ENCODE peak calls at places on chromosome 17, in ten cellular contexts. X is H9, N is upper lobe of left lung, K is AG09309, R is AG09319, Y is K562, H is fibroblast of lung, S is tibial nerve, M is AG04450, P is progenitor cell of endocrine pancreas. E is an unnamed sample.

GRCh38 chr17:27846042-27846655 is 45.8 kb upstream of the NOS2 start:
- DNase-seq in P (no peak), R (no peak), M (no peak), X (no peak), K (no peak), H (no peak), Y (no peak), S (no peak), N (peak), E (no peak)

GRCh38 chr17:49951362-49952080 is 17.5 kb upstream of the DLX4 start:
- DNase-seq in Y (no peak), S (no peak), K (no peak), R (no peak), P (no peak), N (no peak), X (no peak), M (no peak), H (no peak), E (no peak)

GRCh38 chr17:79011451-79012147 is 2.0 kb upstream of the CANT1 start:
- DNase-seq in X (no peak), S (no peak), Y (no peak), M (no peak), K (no peak), N (no peak), P (no peak), R (peak), H (peak), E (peak)

GRCh38 chr17:80460286-80460881 is 16.0 kb downstream of the NPTX1 start:
- DNase-seq in N (no peak), S (no peak), H (no peak), R (no peak), M (no peak), X (no peak), Y (no peak), K (no peak), P (no peak), E (no peak)

GRCh38 chr17:75404223-75404738 is 1.2 kb downstream of the GRB2 start:
- DNase-seq in M (no peak), R (peak), X (peak), Y (peak), P (peak), S (peak), N (peak), K (no peak), H (peak), E (peak)

GRCh38 chr17:27526603-27527002 is 70.4 kb downstream of the KSR1 start:
- DNase-seq in K (no peak), H (peak), P (no peak), S (no peak), N (peak), M (no peak), X (peak), R (no peak), Y (peak), E (peak)

GRCh38 chr17:37737081-37737480 is 7.8 kb downstream of the HNF1B start:
- DNase-seq in K (no peak), Y (no peak), P (no peak), H (no peak), X (no peak), R (no peak), N (no peak), M (no peak), S (no peak), E (no peak)

GRCh38 chr17:14318109-14318905 is 17.4 kb downstream of the HS3ST3B1 start:
- DNase-seq in P (no peak), M (no peak), S (no peak), X (no peak), K (no peak), H (no peak), R (no peak), N (no peak), Y (no peak), E (no peak)

GRCh38 chr17:71237903-71238538 is 882.8 kb upstream of the SOX9 start:
- DNase-seq in N (no peak), K (peak), S (no peak), R (peak), X (no peak), Y (no peak), M (no peak), H (peak), P (no peak), E (peak)

GRCh38 chr17:22518185-22518584 is 825.9 kb downstream of the KCNJ18 start:
- DNase-seq in Y (no peak), S (no peak), P (no peak), M (no peak), K (no peak), H (no peak), R (no peak), N (no peak), X (no peak), E (no peak)

GRCh38 chr17:64281962-64282752 is 19.1 kb upstream of the TEX2 start:
- DNase-seq in H (peak), Y (peak), X (peak), S (no peak), R (peak), K (no peak), M (peak), N (peak), P (peak), E (peak)

GRCh38 chr17:307295-307691 is 45.3 kb downstream of the RPH3AL start:
- DNase-seq in N (no peak), Y (no peak), P (no peak), K (no peak), R (no peak), M (no peak), X (no peak), S (no peak), H (no peak), E (no peak)

GRCh38 chr17:14594690-14595089 is 293.8 kb downstream of the HS3ST3B1 start:
- DNase-seq in Y (no peak), R (no peak), S (no peak), X (no peak), P (no peak), H (no peak), K (no peak), M (no peak), N (no peak), E (no peak)

GRCh38 chr17:36534117-36534880 is at the start of gene MYO19:
- DNase-seq in P (peak), S (peak), N (peak), R (no peak), M (no peak), K (no peak), Y (peak), H (peak), X (peak), E (peak)

GRCh38 chr17:58492238-58493121 is 4.3 kb upstream of the HSF5 start:
- DNase-seq in N (no peak), S (no peak), R (no peak), M (no peak), K (no peak), X (no peak), Y (peak), P (no peak), H (no peak), E (no peak)

GRCh38 chr17:63702223-63702577 is 2.3 kb upstream of the LIMD2 start:
- DNase-seq in P (no peak), X (no peak), R (no peak), N (peak), Y (no peak), H (no peak), M (no peak), K (no peak), S (no peak), E (no peak)

GRCh38 chr17:7855643-7856080 is 796 bp downstream of the TMEM88 start:
- DNase-seq in N (no peak), R (no peak), P (no peak), Y (no peak), M (no peak), H (no peak), S (peak), K (no peak), X (no peak), E (no peak)

GRCh38 chr17:7857724-7858486 is at the start of gene CYB5D1:
- DNase-seq in H (peak), N (peak), S (peak), M (peak), Y (peak), X (peak), R (peak), P (no peak), K (peak), E (peak)

GRCh38 chr17:7858487-7858832 is 657 bp downstream of the CYB5D1 start:
- DNase-seq in N (peak), Y (peak), H (peak), P (no peak), R (no peak), K (no peak), S (no peak), M (no peak), X (peak), E (peak)

GRCh38 chr17:7856081-7856791 is 1.1 kb downstream of the NAA38 start:
- DNase-seq in X (peak), M (no peak), K (no peak), H (peak), Y (peak), P (no peak), R (no peak), S (peak), N (no peak), E (no peak)

DNA sequence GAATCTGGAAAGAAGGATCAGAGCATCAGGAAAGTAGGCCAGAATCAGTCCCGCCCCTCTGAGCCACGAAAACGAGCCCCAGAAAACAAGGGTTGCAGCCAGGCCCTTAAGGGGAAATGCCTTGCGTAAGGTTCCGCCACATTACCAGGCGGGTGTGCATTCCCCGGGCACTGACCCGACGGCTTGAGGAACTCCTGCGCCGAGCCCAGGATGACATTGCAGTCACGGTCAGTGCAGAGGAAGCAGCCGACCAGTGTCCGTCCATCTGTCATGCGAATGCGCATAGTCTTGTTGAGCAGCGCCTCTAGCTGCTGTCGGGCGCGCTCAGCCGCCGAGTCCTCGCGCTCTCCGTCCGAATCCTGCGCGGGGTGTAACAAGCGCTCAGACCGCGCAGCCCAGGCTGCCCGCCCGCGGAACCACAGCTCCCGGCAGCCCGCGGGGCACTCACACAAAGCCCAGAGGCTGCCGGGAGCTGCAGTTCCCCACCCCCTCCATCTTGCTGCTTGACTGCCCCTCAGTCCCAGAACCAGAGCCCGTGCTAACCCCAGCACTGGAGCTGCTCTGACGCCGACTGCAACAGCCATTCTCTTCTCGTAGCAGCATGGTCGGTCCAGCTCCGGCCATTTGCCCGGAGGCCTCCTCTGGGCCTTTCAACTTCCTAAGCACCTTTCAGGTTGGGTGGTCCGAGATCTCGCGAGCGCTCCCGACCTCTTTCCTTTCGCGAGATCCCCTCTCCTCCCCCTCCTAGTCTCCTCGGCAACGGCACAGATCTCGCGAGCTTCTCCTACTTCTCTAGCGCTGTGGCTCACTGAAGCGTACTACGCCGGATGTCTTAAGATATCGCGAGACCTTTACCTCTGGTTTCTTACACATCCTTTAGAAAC is at the start of gene NAA38:
- DNase-seq in H (peak), K (peak), S (peak), R (peak), N (peak), P (peak), M (peak), Y (peak), X (peak), E (peak)
- TF ChIP-seq CTCF in H (peak), K (peak), S (peak), R (peak), N (no peak), P (peak), M (peak), Y (peak), X (peak), E (peak)

DNA sequence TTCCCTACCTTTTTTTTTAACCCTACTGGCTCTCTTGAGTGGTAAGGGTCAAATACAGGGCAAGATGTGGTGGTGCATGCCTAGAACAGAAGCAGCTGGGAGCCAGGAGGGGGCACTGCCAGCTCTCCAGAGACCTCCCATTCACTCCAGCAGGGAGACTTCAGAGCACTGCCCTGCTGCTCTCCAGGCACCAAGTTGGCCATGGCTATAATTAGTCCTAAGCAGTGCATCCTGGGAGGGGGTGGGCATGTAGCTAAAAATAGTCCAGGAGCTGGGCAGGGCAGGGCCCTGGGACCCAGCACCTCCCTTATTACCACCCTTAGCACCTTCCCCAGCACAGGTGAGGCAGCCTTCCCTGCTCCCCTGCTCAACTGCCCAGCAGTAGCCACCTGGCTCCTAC is 3.5 kb downstream of the CORO6 start:
- DNase-seq in R (no peak), N (no peak), H (peak), Y (no peak), K (no peak), M (no peak), X (peak), P (no peak), S (no peak), E (peak)
- TF ChIP-seq CTCF in R (peak), N (no peak), H (no peak), Y (peak), K (peak), M (peak), X (peak), P (no peak), S (no peak), E (peak)

DNA sequence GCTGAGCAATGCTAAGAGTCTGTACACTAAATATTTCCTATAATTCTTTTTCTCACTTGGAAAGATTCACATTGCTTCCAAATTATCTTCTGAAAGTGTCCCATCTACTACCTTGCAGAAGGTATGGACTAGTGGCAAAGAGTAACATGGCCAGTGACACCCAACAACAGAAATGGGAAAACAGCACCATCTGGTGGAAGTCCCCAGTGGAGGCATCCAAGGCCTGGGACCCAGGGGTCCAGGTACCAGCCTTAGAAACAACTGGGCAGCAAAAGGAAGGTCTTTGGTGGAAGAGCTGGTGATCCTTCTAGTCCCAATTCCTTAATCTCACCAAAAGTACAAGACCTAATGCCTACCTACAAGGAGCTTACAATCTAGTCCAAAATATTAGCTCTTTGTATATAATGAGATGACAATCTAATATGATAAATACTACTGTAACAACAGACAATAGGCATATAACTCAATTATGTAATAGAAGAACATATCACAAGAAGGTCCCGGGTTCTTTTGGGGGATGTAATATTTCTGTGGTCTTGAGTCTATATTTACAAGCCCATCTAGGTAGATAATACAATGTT is 55.3 kb downstream of the SKAP1 start:
- DNase-seq in Y (peak), M (no peak), S (no peak), N (peak), X (peak), K (no peak), H (no peak), P (no peak), R (no peak), E (peak)
- TF ChIP-seq CTCF in Y (peak), M (peak), S (no peak), N (peak), X (peak), K (peak), H (peak), P (peak), R (no peak), E (peak)

GRCh38 chr17:60163108-60163784 is 13.5 kb downstream of the CA4 start:
- DNase-seq in Y (no peak), P (no peak), M (no peak), S (no peak), H (no peak), N (no peak), R (no peak), K (no peak), X (peak), E (no peak)
- TF ChIP-seq CTCF in Y (peak), P (peak), M (no peak), S (no peak), H (no peak), N (no peak), R (no peak), K (peak), X (peak), E (peak)

GRCh38 chr17:20896153-20896649 is 146.6 kb downstream of the USP22 start:
- DNase-seq in X (peak), S (no peak), M (no peak), K (no peak), Y (no peak), P (no peak), H (no peak), R (no peak), N (no peak), E (no peak)
- TF ChIP-seq CTCF in X (no peak), S (no peak), M (no peak), K (no peak), Y (no peak), P (no peak), H (no peak), R (no peak), N (no peak), E (no peak)

DNA sequence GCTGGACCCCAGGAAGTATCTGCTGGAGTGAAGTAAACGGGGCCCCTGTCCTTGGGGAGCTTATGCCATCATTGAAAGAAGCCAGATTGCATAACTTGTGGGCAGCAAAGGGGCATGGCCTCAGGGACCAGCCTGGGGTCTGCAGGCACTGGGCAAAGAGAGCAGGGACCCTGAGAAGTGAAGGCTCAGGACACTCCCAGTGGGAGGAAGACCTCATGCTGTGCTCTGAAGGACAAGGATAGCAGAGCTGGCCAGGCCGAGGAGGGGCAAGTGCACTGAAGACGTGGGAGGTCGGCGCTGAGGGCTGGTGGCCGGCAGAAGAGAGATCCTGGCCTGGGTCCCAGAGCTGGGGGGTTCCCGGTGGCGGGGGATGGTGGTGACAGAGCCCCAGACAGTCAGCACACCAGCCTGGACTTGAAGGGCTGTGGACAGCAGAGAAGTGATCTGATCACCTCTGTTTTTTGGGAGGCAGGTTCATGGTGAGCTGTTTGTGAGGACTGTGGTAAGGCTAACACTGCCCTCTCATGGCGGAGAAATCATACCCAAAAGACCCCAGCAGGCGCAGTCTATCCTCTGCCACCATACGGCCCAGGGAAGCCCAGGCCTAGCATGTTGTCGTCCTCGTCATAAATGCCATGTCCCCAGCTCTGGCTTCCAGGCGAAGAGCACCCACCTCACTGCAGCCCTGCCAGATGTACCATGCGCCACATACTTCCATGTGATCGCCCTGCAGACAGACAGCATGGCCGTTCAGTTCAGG is 7.1 kb upstream of the CNP start:
- DNase-seq in R (peak), X (peak), P (no peak), H (peak), Y (peak), N (peak), M (peak), S (no peak), K (no peak), E (peak)
- TF ChIP-seq CTCF in R (peak), X (peak), P (peak), H (peak), Y (peak), N (no peak), M (peak), S (peak), K (peak), E (peak)

DNA sequence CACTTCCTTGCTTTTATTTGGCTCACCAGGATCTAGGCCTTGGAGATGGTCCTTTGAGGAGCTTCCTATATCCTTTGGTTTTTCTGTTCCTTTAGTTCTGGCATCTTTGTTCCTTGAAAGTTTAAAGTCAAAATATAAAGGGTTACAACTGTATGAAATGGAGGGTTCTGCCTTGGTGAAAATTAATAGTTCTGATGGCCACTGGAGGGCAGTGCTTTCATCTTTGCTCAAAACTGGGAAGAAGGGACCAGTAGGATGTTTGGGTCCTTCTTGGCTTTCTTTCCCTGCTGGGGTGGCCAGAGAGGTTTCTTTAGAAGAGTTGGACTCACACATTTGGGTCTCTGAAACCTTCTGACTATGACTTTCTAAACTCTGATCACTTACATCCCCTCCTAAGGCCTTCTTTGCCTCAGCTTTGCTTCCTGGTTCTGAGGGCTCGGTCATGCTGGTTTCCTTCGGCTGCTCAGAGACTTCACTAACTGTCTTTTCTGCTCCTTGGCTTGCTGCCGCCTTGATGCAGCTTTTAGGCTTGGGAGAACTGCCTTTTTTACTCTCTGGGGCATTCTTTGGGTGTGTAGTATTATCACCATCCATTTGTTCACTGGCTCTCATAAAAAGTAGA is 10.9 kb upstream of the ITGA2B start:
- DNase-seq in M (peak), R (peak), H (peak), S (no peak), Y (no peak), P (no peak), X (no peak), N (no peak), K (no peak), E (peak)
- TF ChIP-seq CTCF in M (peak), R (peak), H (peak), S (peak), Y (peak), P (peak), X (peak), N (no peak), K (peak), E (peak)

GRCh38 chr17:46892192-46892703 is 30.7 kb upstream of the GOSR2 start:
- DNase-seq in X (no peak), N (no peak), M (no peak), H (no peak), K (no peak), S (no peak), R (no peak), Y (no peak), P (no peak), E (no peak)

GRCh38 chr17:46888727-46889126 is 34.2 kb upstream of the GOSR2 start:
- DNase-seq in K (no peak), X (no peak), H (no peak), N (no peak), R (no peak), Y (no peak), M (no peak), P (no peak), S (no peak), E (no peak)

GRCh38 chr17:46889992-46890564 is 32.9 kb upstream of the GOSR2 start:
- DNase-seq in P (no peak), S (no peak), R (no peak), K (no peak), H (no peak), Y (peak), N (no peak), X (no peak), M (no peak), E (no peak)

GRCh38 chr17:46889519-46889918 is 33.4 kb upstream of the GOSR2 start:
- DNase-seq in Y (no peak), R (no peak), X (no peak), M (no peak), H (no peak), N (no peak), S (no peak), P (no peak), K (no peak), E (no peak)

GRCh38 chr17:46890638-46891037 is 32.3 kb upstream of the GOSR2 start:
- DNase-seq in X (no peak), R (no peak), P (no peak), M (no peak), H (no peak), K (no peak), N (no peak), Y (no peak), S (no peak), E (no peak)
- TF ChIP-seq CTCF in X (no peak), R (no peak), P (no peak), M (no peak), H (no peak), K (no peak), N (no peak), Y (no peak), S (no peak), E (no peak)

E was measured in HFFc6.